ENCODE peak calls at places on chromosomes 16 and 17, in eight cellular contexts. X is CD4-positive, alpha-beta memory T cell; M is left ventricle myocardium inferior; I is H7; C is ascending aorta; E is thoracic aorta; A is BE2C; Y is neural progenitor cell. K is an unnamed sample.

GRCh38 chr17:77456951-77457548 is 316.3 kb downstream of the SEC14L1 start:
- DNase-seq in X (no peak), M (no peak), I (no peak), C (no peak), E (no peak), A (no peak), Y (no peak), K (no peak)

GRCh38 chr16:70676571-70677498 is 9.0 kb downstream of the MTSS2 start:
- DNase-seq in X (no peak), M (no peak), I (no peak), C (peak; percentile 62), E (no peak), A (no peak), Y (no peak), K (no peak)

GRCh38 chr17:78853926-78854394 is 13.3 kb upstream of the USP36 start:
- DNase-seq in X (no peak), M (no peak), I (no peak), C (no peak), E (no peak), A (no peak), Y (no peak), K (peak; percentile 31)

GRCh38 chr17:81898029-81898866 is 3.8 kb upstream of the NPB start:
- DNase-seq in X (no peak), M (no peak), I (no peak), C (no peak), E (no peak), A (peak; percentile 49), Y (no peak), K (no peak)

GRCh38 chr16:21283521-21284289 is 5.6 kb upstream of the CRYM start:
- DNase-seq in X (no peak), M (peak; percentile 49), I (peak; percentile 90), C (no peak), E (no peak), A (peak; percentile 20), Y (peak; percentile 90), K (peak; percentile 79)

GRCh38 chr17:34234616-34235015 is 20.5 kb upstream of the CCL2 start:
- DNase-seq in X (no peak), M (no peak), I (no peak), C (no peak), E (no peak), A (no peak), Y (no peak), K (no peak)

GRCh38 chr17:41442772-41443171 is 2.0 kb upstream of the KRT38 start:
- DNase-seq in X (no peak), M (no peak), I (no peak), C (no peak), E (no peak), A (no peak), Y (no peak), K (no peak)

GRCh38 chr17:57004944-57005579 is 27.1 kb downstream of the SCPEP1 start:
- DNase-seq in X (no peak), M (no peak), I (peak; percentile 53), C (no peak), E (no peak), A (no peak), Y (peak; percentile 49), K (no peak)

GRCh38 chr16:9680021-9680655 is 502.1 kb downstream of the GRIN2A start:
- DNase-seq in X (no peak), M (no peak), I (no peak), C (no peak), E (no peak), A (no peak), Y (no peak), K (no peak)

GRCh38 chr16:4411684-4412083 is 4.7 kb downstream of the CORO7 start:
- DNase-seq in X (no peak), M (peak; percentile 83), I (peak; percentile 38), C (no peak), E (no peak), A (no peak), Y (no peak), K (no peak)

GRCh38 chr16:69564845-69565610 is 738 bp upstream of the NFAT5 start:
- DNase-seq in X (peak; percentile 21), M (no peak), I (no peak), C (no peak), E (no peak), A (no peak), Y (no peak), K (no peak)

GRCh38 chr17:45393477-45393876 is 39.2 kb downstream of the ARHGAP27 start:
- DNase-seq in X (no peak), M (no peak), I (no peak), C (no peak), E (no peak), A (no peak), Y (no peak), K (no peak)

GRCh38 chr17:46199379-46199778 is 6.2 kb upstream of the KANSL1 start:
- DNase-seq in X (no peak), M (no peak), I (no peak), C (no peak), E (no peak), A (no peak), Y (no peak), K (no peak)

DNA sequence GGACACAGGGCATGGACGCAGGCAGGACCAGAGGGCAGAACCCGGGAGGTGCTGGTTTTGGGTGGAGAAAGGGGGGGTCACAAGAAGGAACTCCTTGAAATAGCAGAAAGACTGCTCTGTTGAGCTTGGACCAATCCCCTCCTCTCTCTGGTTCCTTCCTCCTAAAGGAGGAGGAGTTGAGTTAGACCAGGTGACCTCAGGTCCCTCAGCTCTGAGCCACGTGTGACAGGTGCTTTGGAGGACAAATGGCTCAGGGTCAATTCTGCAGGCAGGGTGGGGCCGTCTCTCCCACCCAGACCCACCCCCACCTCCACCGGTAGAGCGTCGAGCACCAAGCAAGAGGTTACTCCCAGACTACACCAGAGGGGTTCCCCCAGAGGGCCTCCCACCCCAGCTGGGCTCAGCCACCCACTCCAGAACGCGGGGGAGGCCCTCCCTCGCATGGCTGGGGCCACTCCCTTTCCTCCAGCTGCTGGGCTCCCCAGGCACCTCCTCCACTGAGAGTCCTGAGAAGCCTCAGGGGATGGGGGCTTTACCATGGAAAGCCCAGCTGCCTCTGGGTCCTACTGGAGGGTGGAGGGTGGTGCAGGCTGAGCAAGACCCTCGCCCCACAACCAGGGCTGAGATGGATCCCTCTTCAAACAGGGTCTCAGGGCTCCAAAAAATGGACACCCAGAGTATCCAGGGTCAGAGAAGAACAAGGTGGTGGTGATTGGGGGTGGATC is 7.7 kb downstream of the MYO1C start:
- DNase-seq in X (peak; percentile 56), M (peak; percentile 61), I (peak; percentile 89), C (peak; percentile 75), E (no peak), A (peak; percentile 46), Y (peak; percentile 80), K (peak; percentile 87)
- H3K4me3 ChIP-seq in X (peak overlapping the region; percentile 19), M (peak overlapping the region; percentile 84), I (peak overlapping the region; percentile 52), C (peak overlapping the region; percentile 95), E (peak overlapping the region; percentile 90), A (peak overlapping the region; percentile 42), Y (peak overlapping the region; percentile 82), K (peak overlapping the region; percentile 91)

GRCh38 chr17:70171159-70171558 is 1.8 kb downstream of the KCNJ2 start:
- DNase-seq in X (no peak), M (no peak), I (no peak), C (no peak), E (no peak), A (no peak), Y (no peak), K (no peak)
- H3K4me3 ChIP-seq in X (no peak overlapping the region), M (peak overlapping the region; percentile 86), I (no peak overlapping the region), C (peak overlapping the region; percentile 8), E (no peak overlapping the region), A (peak overlapping the region; percentile 0), Y (no peak overlapping the region), K (peak overlapping the region; percentile 5)

GRCh38 chr17:38733315-38734234 is 3.4 kb downstream of the CISD3 start:
- DNase-seq in X (no peak), M (no peak), I (peak; percentile 71), C (no peak), E (no peak), A (peak; percentile 49), Y (no peak), K (no peak)

GRCh38 chr17:38730526-38731379 is 612 bp downstream of the CISD3 start:
- DNase-seq in X (no peak), M (peak; percentile 84), I (peak; percentile 78), C (peak; percentile 81), E (peak; percentile 47), A (peak; percentile 89), Y (peak; percentile 51), K (peak; percentile 87)

GRCh38 chr17:38729886-38730525 is at the start of gene CISD3:
- DNase-seq in X (peak; percentile 89), M (peak; percentile 89), I (peak; percentile 97), C (peak; percentile 91), E (no peak), A (peak; percentile 93), Y (peak; percentile 96), K (peak; percentile 96)

GRCh38 chr17:38732376-38733314 is 2.5 kb downstream of the CISD3 start:
- DNase-seq in X (no peak), M (no peak), I (no peak), C (no peak), E (no peak), A (no peak), Y (no peak), K (no peak)

DNA sequence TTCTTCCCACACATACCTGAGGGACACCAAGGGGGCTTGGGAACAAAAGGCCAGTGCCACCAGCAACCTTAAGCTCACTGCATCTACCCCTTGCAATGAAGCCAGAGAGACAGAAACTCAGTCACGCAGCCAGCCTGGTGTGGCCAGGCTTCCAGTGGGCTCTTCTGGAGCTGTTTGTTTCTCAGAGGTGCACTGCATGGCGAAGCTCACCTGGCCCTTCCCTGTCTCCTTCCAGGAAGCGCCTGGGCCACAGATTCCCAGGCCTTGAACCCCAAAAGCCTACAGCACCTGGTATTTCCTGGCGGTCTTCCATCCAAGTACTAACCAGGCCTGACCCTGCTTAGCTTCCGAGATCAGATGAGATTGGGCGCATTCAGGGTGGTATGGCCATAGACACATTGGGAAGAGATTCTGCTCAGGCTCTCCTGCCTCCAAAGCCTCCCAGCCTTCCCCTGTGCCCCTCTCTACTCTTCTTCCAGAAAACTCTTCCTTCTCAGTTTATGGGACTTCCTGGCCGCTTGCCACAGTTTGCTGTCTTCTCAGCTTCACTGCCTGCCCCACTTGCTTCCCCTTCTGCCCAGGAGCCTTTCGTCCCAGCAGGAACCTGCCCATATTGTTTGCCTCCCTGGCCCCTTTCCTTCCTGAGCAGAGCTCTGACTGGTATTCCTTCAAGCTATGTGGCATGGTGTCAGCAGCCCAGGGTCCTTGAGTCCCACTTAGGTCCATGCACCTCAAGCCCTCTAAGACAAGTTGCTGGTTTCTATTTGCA is 1.6 kb downstream of the CISD3 start:
- DNase-seq in X (no peak), M (no peak), I (no peak), C (no peak), E (no peak), A (no peak), Y (no peak), K (no peak)
- H3K4me3 ChIP-seq in X (no peak overlapping the region), M (peak overlapping the region; percentile 81), I (no peak overlapping the region), C (no peak overlapping the region), E (peak overlapping the region; percentile 89), A (peak overlapping the region; percentile 87), Y (no peak overlapping the region), K (no peak overlapping the region)

GRCh38 chr17:3448059-3448630 is 14.5 kb upstream of the OR1E2 start:
- DNase-seq in X (no peak), M (no peak), I (no peak), C (no peak), E (no peak), A (no peak), Y (no peak), K (no peak)

DNA sequence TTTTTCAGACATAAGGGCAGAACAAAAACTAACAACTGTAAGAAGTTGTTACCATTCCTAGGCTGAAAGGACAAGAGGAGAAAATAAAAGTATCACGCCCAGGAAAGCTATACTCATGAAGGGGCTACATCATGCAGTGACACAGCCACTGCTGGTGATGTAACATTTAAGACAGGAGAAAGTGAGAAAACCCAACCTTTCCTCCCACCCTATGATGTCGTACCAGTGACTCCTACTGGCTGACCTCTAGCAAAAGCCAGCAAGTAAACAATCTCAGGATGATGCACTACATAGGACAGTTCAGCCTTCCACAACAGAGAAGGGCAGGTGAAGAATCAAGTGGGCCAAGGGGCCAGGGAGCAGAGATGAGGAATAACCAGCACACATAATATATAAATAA is 14.0 kb upstream of the OR1E2 start:
- DNase-seq in X (no peak), M (no peak), I (peak; percentile 51), C (no peak), E (no peak), A (no peak), Y (peak; percentile 34), K (peak; percentile 10)
- H3K4me3 ChIP-seq in X (no peak overlapping the region), M (no peak overlapping the region), I (no peak overlapping the region), C (no peak overlapping the region), E (no peak overlapping the region), A (no peak overlapping the region), Y (no peak overlapping the region), K (no peak overlapping the region)